ENCODE peak calls at places on chromosomes 11 and 22, in eight cellular contexts. D is stimulated activated CD4-positive, alpha-beta T cell treated with anti-CD3 and anti-CD28 coated beads, Interleukin-4, amount 100 ng/mL, for 48 hours; I is stimulated activated CD8-positive, alpha-beta memory T cell treated with anti-CD3 and anti-CD28 coated beads, Interleukin-2, amount 100 ng/mL, for 48 hours; A is NCI-H1930; Y is fibroblast of mammary gland; H is pulmonary artery endothelial cell; R is GM19239; T is KG1. B is an unnamed sample.

GRCh38 chr22:47102648-47103047 is 340.2 kb downstream of the TBC1D22A start:
- DNase-seq in D (no peak), I (no peak), A (no peak), Y (no peak), H (no peak), R (no peak), T (no peak), B (no peak)

GRCh38 chr22:38290347-38290746 is 17.5 kb upstream of the TMEM184B start:
- DNase-seq in D (no peak), I (no peak), A (no peak), Y (no peak), H (no peak), R (no peak), T (no peak), B (no peak)

GRCh38 chr11:76654310-76654851 is 16.2 kb downstream of the LRRC32 start:
- DNase-seq in D (no peak), I (no peak), A (no peak), Y (peak; percentile 74), H (no peak), R (no peak), T (no peak), B (no peak)

GRCh38 chr11:26227311-26227710 is 104.6 kb upstream of the ANO3 start:
- DNase-seq in D (no peak), I (no peak), A (no peak), Y (peak; percentile 97), H (peak; percentile 53), R (no peak), T (no peak), B (no peak)

GRCh38 chr11:78019808-78020207 is 3.3 kb downstream of the KCTD14 start:
- DNase-seq in D (no peak), I (no peak), A (no peak), Y (no peak), H (no peak), R (no peak), T (no peak), B (no peak)

GRCh38 chr11:65277878-65278277 is 16.1 kb downstream of the POLA2 start:
- DNase-seq in D (no peak), I (no peak), A (no peak), Y (no peak), H (no peak), R (no peak), T (no peak), B (no peak)

GRCh38 chr11:55401011-55401410 is 33.2 kb downstream of the OR4A15 start:
- DNase-seq in D (no peak), I (no peak), A (no peak), Y (no peak), H (no peak), R (no peak), T (no peak), B (no peak)

GRCh38 chr11:130625907-130626306 is 177.5 kb downstream of the ADAMTS15 start:
- DNase-seq in D (no peak), I (no peak), A (no peak), Y (no peak), H (no peak), R (no peak), T (no peak), B (no peak)

GRCh38 chr11:64762916-64763803 is 3.4 kb upstream of the PYGM start:
- DNase-seq in D (no peak), I (no peak), A (no peak), Y (peak; percentile 54), H (peak; percentile 53), R (no peak), T (no peak), B (no peak)

GRCh38 chr11:2777396-2777795 is 77.6 kb upstream of the KCNQ1OT1 start:
- DNase-seq in D (no peak), I (no peak), A (no peak), Y (no peak), H (no peak), R (no peak), T (no peak), B (no peak)

GRCh38 chr11:106463796-106464201 is 386.3 kb downstream of the AASDHPPT start:
- DNase-seq in D (no peak), I (no peak), A (no peak), Y (peak; percentile 77), H (no peak), R (no peak), T (no peak), B (no peak)

GRCh38 chr22:30078320-30079311 is 1.6 kb upstream of the HORMAD2 start:
- DNase-seq in D (peak; percentile 11), I (no peak), A (no peak), Y (no peak), H (no peak), R (no peak), T (no peak), B (no peak)

GRCh38 chr11:59172345-59173079 is 580 bp downstream of the DTX4 start:
- DNase-seq in D (no peak), I (no peak), A (peak; percentile 18), Y (no peak), H (no peak), R (peak; percentile 29), T (no peak), B (no peak)

GRCh38 chr22:35642305-35642741 is 5.9 kb upstream of the APOL6 start:
- DNase-seq in D (no peak), I (no peak), A (no peak), Y (peak; percentile 44), H (no peak), R (no peak), T (no peak), B (no peak)

GRCh38 chr11:106156290-106156937 is 79.0 kb downstream of the AASDHPPT start:
- DNase-seq in D (no peak), I (no peak), A (peak; percentile 11), Y (peak; percentile 79), H (no peak), R (peak; percentile 4), T (peak; percentile 31), B (no peak)

GRCh38 chr22:19085233-19086043 is 36.8 kb downstream of the DGCR2 start:
- DNase-seq in D (no peak), I (no peak), A (no peak), Y (peak; percentile 43), H (no peak), R (peak; percentile 78), T (no peak), B (no peak)

GRCh38 chr11:39294648-39295047 is 2164.8 kb downstream of the LRRC4C start:
- DNase-seq in D (no peak), I (no peak), A (no peak), Y (no peak), H (no peak), R (no peak), T (no peak), B (no peak)

GRCh38 chr22:49137216-49137840 is 690.3 kb downstream of the BRD1 start:
- DNase-seq in D (no peak), I (no peak), A (no peak), Y (no peak), H (no peak), R (no peak), T (no peak), B (no peak)

GRCh38 chr11:12235549-12235944 is 125.2 kb downstream of the MICAL2 start:
- DNase-seq in D (no peak), I (no peak), A (no peak), Y (peak; percentile 35), H (no peak), R (no peak), T (no peak), B (peak; percentile 35)

GRCh38 chr11:3942160-3942955 is 86.9 kb downstream of the STIM1 start:
- DNase-seq in D (no peak), I (no peak), A (no peak), Y (no peak), H (no peak), R (no peak), T (no peak), B (no peak)

GRCh38 chr11:10654211-10655150 is 39.1 kb downstream of the IRAG1 start:
- DNase-seq in D (no peak), I (no peak), A (peak; percentile 22), Y (peak; percentile 86), H (peak; percentile 55), R (peak; percentile 29), T (peak; percentile 72), B (peak; percentile 31)

GRCh38 chr11:20668844-20669832 is at the start of gene NELL1:
- DNase-seq in D (no peak), I (no peak), A (peak; percentile 53), Y (no peak), H (no peak), R (no peak), T (no peak), B (no peak)

GRCh38 chr11:61632096-61632495 is 48.1 kb upstream of the DAGLA start:
- DNase-seq in D (no peak), I (no peak), A (no peak), Y (no peak), H (no peak), R (no peak), T (no peak), B (no peak)

GRCh38 chr11:114832532-114833125 is 154.3 kb downstream of the NXPE2 start:
- DNase-seq in D (no peak), I (no peak), A (peak; percentile 29), Y (no peak), H (no peak), R (no peak), T (no peak), B (no peak)

GRCh38 chr11:111502611-111503010 is 9.6 kb downstream of the BTG4 start:
- DNase-seq in D (no peak), I (no peak), A (no peak), Y (no peak), H (no peak), R (no peak), T (no peak), B (no peak)

GRCh38 chr11:58845342-58845741 is 838 bp upstream of the GLYATL2 start:
- DNase-seq in D (no peak), I (no peak), A (no peak), Y (no peak), H (no peak), R (no peak), T (no peak), B (no peak)

GRCh38 chr22:19118601-19118880 is 3.7 kb downstream of the DGCR2 start:
- DNase-seq in D (no peak), I (no peak), A (no peak), Y (no peak), H (no peak), R (no peak), T (no peak), B (no peak)

GRCh38 chr22:33781396-33781795 is 138.9 kb downstream of the LARGE1 start:
- DNase-seq in D (no peak), I (no peak), A (no peak), Y (peak; percentile 32), H (no peak), R (no peak), T (no peak), B (no peak)

GRCh38 chr11:47512701-47513100 is 40.2 kb downstream of the CELF1 start:
- DNase-seq in D (no peak), I (no peak), A (no peak), Y (no peak), H (no peak), R (no peak), T (no peak), B (no peak)

GRCh38 chr11:61599968-61600710 is 19.3 kb upstream of the SYT7 start:
- DNase-seq in D (no peak), I (no peak), A (no peak), Y (no peak), H (no peak), R (no peak), T (no peak), B (no peak)

GRCh38 chr11:79076526-79077115 is 364.2 kb downstream of the TENM4 start:
- DNase-seq in D (no peak), I (no peak), A (no peak), Y (peak; percentile 61), H (no peak), R (no peak), T (no peak), B (peak; percentile 29)